ENCODE peak calls at places on chromosomes 3 and 15, in eight cellular contexts. P, M, V, X, N, W, R and H are unnamed samples.

GRCh38 chr15:55588070-55588817 is at the start of gene PYGO1:
- DNase-seq in N (peak; percentile 35), X (peak; percentile 86), V (peak; percentile 66), M (no peak), W (peak; percentile 48), P (peak; percentile 68), R (peak; percentile 28), H (peak; percentile 54)

GRCh38 chr3:16329792-16330061 is 64.7 kb downstream of the OXNAD1 start:
- DNase-seq in X (no peak), V (no peak), P (no peak), R (no peak), N (no peak), W (no peak), M (no peak), H (no peak)

GRCh38 chr15:29094711-29095110 is 174.9 kb downstream of the NSMCE3 start:
- DNase-seq in N (no peak), V (no peak), W (no peak), M (no peak), R (no peak), P (no peak), X (no peak), H (no peak)

GRCh38 chr3:174191380-174191779 is 667.8 kb upstream of the NAALADL2 start:
- DNase-seq in N (no peak), M (no peak), X (no peak), R (no peak), V (no peak), W (no peak), P (no peak), H (no peak)

GRCh38 chr3:114192141-114192540 is 13.3 kb upstream of the DRD3 start:
- DNase-seq in W (no peak), X (no peak), N (no peak), R (no peak), P (no peak), V (no peak), M (no peak), H (no peak)

GRCh38 chr3:49607796-49608195 is 53.5 kb downstream of the BSN start:
- DNase-seq in X (peak; percentile 29), R (no peak), P (no peak), N (no peak), V (no peak), W (peak; percentile 16), M (no peak), H (no peak)

GRCh38 chr3:134795776-134796312 is 784 bp downstream of the EPHB1 start:
- DNase-seq in X (no peak), N (peak; percentile 10), V (peak; percentile 11), P (peak; percentile 26), W (no peak), M (no peak), R (no peak), H (peak; percentile 33)

GRCh38 chr3:188006726-188007393 is 147.1 kb upstream of the LPP start:
- DNase-seq in W (no peak), V (peak; percentile 53), X (no peak), N (no peak), M (no peak), P (no peak), R (no peak), H (no peak)

GRCh38 chr3:64685331-64685799 is 2.4 kb downstream of the ADAMTS9 start:
- DNase-seq in R (no peak), N (no peak), V (peak; percentile 76), X (no peak), M (no peak), W (no peak), P (peak; percentile 86), H (peak; percentile 67)

GRCh38 chr3:182500294-182500693 is 293.0 kb upstream of the ATP11B start:
- DNase-seq in R (no peak), W (no peak), P (no peak), X (no peak), N (no peak), V (no peak), M (no peak), H (no peak)

GRCh38 chr3:122247087-122247824 is 63.8 kb downstream of the CASR start:
- DNase-seq in V (no peak), W (no peak), R (no peak), M (no peak), X (no peak), P (no peak), N (no peak), H (no peak)

GRCh38 chr3:125194849-125195601 is 17.5 kb downstream of the SLC12A8 start:
- DNase-seq in N (peak; percentile 57), X (no peak), M (no peak), V (peak; percentile 36), P (peak; percentile 89), W (no peak), R (no peak), H (peak; percentile 69)

GRCh38 chr15:45177285-45177684 is 10.5 kb downstream of the SHF start:
- DNase-seq in V (no peak), X (no peak), P (no peak), W (no peak), M (no peak), R (no peak), N (no peak), H (no peak)

GRCh38 chr3:59717679-59718205 is 667.9 kb upstream of the CFAP20DC start:
- DNase-seq in W (no peak), P (no peak), R (no peak), N (no peak), M (no peak), V (no peak), X (no peak), H (no peak)

GRCh38 chr3:30658328-30659052 is 52.1 kb downstream of the TGFBR2 start:
- DNase-seq in W (no peak), P (peak; percentile 68), N (peak; percentile 66), M (no peak), X (no peak), R (peak; percentile 52), V (peak; percentile 73), H (peak; percentile 87)

GRCh38 chr15:86489992-86490391 is 410.3 kb downstream of the AGBL1 start:
- DNase-seq in M (no peak), R (no peak), V (no peak), X (no peak), W (no peak), P (no peak), N (no peak), H (no peak)

DNA sequence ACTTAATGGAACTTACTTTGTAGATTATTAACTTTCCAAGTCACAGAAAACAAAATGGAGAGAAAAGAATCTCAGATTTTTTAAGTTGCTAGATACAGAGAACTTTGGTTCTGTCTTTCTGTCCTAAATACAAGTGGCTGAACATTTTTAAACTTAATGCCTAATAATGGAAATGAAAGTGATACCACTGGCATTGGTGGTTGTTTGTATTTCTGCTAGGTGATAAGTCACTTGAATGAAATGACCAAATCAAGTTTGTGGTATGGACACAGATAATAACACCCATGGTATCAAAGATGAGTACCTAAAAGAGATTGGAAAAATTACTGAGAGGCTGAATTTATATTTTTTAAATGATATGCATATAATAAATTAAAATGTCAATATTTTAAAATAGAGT is 502.1 kb downstream of the CNTN6 start:
- DNase-seq in R (no peak), W (no peak), X (no peak), P (no peak), V (no peak), M (no peak), N (no peak), H (no peak)
- TF ChIP-seq CTCF in R (no peak), W (no peak), X (no peak), P (no peak), V (no peak), M (no peak), N (no peak), H (no peak)

DNA sequence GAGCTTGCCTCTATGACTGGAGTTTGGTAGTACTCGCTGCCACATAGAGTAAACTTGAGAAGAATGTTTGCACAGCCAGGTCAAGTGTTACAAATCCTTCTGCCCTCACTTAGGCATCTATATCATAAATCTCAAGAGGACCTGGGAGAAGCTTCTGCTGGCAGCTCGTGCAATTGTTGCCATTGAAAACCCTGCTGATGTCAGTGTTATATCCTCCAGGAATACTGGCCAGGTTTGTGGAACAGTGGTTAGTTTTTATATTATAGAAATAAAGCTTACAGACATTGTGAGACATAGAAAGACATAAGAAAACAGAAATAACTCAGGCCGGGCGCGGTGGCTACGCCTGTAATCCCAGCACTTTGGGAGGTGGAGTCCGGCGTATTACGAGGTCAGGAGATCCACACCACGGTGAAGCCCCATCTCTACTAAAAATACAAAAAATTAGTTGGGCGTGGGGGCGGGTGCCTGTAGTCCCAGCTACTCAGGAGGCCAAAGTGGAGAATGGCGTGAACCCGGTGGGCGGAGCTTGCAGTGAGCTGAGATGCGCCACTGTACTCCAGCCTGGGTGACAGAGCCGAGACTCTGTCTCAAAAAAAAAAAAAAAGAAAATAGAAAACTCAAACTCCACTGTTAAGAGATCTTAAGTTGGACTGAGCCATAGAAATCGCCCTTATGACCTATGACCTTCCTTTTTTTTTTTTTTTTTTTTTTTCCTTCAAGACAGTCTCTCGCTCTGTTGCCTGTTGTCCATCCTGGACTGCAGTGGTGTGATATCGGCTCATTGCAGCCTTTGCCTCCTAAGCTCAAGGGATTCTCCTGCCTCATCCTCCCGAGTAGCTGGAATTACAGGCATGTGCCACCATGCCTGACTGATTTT is 2.2 kb downstream of the RPSA start:
- DNase-seq in V (no peak), P (no peak), W (no peak), N (no peak), M (no peak), X (no peak), R (no peak), H (no peak)
- H3K4me3 ChIP-seq in V (peak overlapping the region; percentile 78), P (peak overlapping the region; percentile 95), W (peak overlapping the region; percentile 70), N (peak overlapping the region; percentile 90), M (peak overlapping the region; percentile 89), X (peak overlapping the region; percentile 94), R (no peak overlapping the region), H (peak overlapping the region; percentile 71)

DNA sequence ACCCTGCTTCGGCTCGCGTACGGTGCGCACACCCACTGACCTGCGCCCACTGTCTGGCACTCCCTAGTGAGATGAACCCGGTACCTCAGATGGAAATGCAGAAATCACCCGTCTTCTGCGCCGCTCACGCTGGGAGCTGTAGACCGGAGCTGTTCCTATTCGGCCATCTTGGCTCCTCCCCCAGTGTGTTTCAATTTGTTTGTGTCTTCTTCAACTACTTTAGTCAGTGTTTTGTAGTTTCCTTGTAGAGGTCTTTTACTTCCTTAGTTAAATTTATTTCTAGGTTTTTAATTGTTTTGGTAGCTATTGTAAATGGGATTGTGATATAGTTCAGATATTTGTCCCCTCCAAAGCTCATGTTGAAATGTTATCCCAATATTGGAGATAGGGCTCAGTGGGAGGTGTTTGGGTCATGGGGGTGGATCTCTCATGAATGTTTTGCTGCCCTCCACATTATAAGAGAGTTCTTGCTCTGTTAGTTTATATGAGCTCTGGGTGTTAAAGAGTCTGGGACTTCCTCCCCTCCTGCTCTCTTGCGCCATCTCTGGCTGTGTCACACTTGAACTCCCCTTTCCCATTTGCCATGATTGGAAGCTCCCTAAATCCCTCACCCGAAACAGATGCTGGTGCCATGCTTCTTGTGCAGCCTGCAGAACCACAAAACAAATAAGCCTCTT is 304.4 kb downstream of the DOCK3 start:
- DNase-seq in X (no peak), W (no peak), M (no peak), N (no peak), P (no peak), R (no peak), V (no peak), H (no peak)
- TF ChIP-seq CTCF in X (no peak), W (no peak), M (peak; percentile 38), N (no peak), P (no peak), R (no peak), V (no peak), H (no peak)

DNA sequence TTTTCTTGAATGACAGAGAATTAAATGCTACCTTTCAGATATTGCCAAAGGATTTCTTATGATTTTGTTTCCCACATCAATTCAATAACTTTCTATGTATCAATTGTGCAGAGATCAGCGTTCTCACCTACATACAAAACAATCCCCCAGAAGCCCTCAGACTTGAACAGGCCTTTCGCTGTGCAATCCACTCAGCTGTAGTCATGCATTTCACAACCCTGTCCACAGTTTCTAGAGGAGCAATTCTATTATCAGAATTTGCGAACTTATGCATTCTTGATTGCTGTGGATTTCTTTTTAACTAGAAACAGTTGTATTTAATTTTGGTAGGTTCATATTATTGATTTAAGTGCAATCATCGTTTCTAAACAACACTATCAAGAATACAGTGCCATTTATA is 13.7 kb upstream of the ALCAM start:
- DNase-seq in X (no peak), M (no peak), N (no peak), V (no peak), R (no peak), P (peak; percentile 44), W (no peak), H (peak; percentile 59)
- H3K4me3 ChIP-seq in X (no peak overlapping the region), M (no peak overlapping the region), N (no peak overlapping the region), V (no peak overlapping the region), R (no peak overlapping the region), P (no peak overlapping the region), W (no peak overlapping the region), H (no peak overlapping the region)